ENCODE peak calls at places on chromosomes 1 and 21, in four cellular contexts. N, W, A and V are unnamed samples.

GRCh38 chr1:159920202-159920601 is 5.1 kb downstream of the TAGLN2 start:
- DNase-seq in N (peak; percentile 54), W (no peak), A (no peak), V (no peak)

GRCh38 chr1:242784074-242784473 is 259.6 kb upstream of the PLD5 start:
- DNase-seq in N (no peak), W (no peak), A (no peak), V (peak; percentile 78)

GRCh38 chr1:235057385-235058306 is 71.0 kb downstream of the TOMM20 start:
- DNase-seq in N (no peak), W (no peak), A (no peak), V (no peak)

GRCh38 chr1:161013104-161013590 is 7.8 kb downstream of the F11R start:
- DNase-seq in N (peak; percentile 37), W (no peak), A (no peak), V (no peak)

GRCh38 chr1:110209715-110210603 is at the start of gene KCNC4:
- DNase-seq in N (peak; percentile 95), W (peak; percentile 90), A (peak; percentile 81), V (peak; percentile 77)

GRCh38 chr1:42922687-42923366 is 35.8 kb downstream of the SLC2A1 start:
- DNase-seq in N (no peak), W (peak; percentile 69), A (peak; percentile 83), V (peak; percentile 64)

GRCh38 chr1:233391338-233391737 is 63.8 kb downstream of the MAP3K21 start:
- DNase-seq in N (no peak), W (no peak), A (no peak), V (no peak)

GRCh38 chr1:86778510-86779218 is 74.3 kb downstream of the SH3GLB1 start:
- DNase-seq in N (no peak), W (no peak), A (no peak), V (no peak)

GRCh38 chr1:51622455-51622913 is 5.6 kb downstream of the OSBPL9 start:
- DNase-seq in N (no peak), W (peak; percentile 36), A (peak; percentile 87), V (no peak)

GRCh38 chr1:179951383-179952144 is 3.0 kb upstream of the CEP350 start:
- DNase-seq in N (no peak), W (no peak), A (no peak), V (no peak)

GRCh38 chr1:228900099-228900965 is 165.1 kb downstream of the RHOU start:
- DNase-seq in N (no peak), W (peak; percentile 41), A (no peak), V (no peak)

GRCh38 chr1:214417545-214418210 is 133.7 kb downstream of the PTPN14 start:
- DNase-seq in N (no peak), W (no peak), A (no peak), V (no peak)

GRCh38 chr21:16078382-16078781 is 348.6 kb downstream of the USP25 start:
- DNase-seq in N (no peak), W (no peak), A (no peak), V (no peak)

GRCh38 chr1:77888071-77888428 is 374 bp upstream of the NEXN start:
- DNase-seq in N (no peak), W (no peak), A (no peak), V (no peak)

GRCh38 chr21:39685236-39685635 is 59.7 kb upstream of the IGSF5 start:
- DNase-seq in N (no peak), W (no peak), A (no peak), V (no peak)

GRCh38 chr1:9887070-9887469 is 23.0 kb downstream of the CTNNBIP1 start:
- DNase-seq in N (no peak), W (no peak), A (no peak), V (no peak)

GRCh38 chr1:9891207-9891606 is 18.9 kb downstream of the CTNNBIP1 start:
- DNase-seq in N (no peak), W (no peak), A (no peak), V (no peak)

GRCh38 chr1:9890224-9890731 is 19.8 kb downstream of the CTNNBIP1 start:
- DNase-seq in N (no peak), W (no peak), A (peak; percentile 38), V (no peak)

GRCh38 chr1:9889411-9889810 is 20.7 kb downstream of the CTNNBIP1 start:
- DNase-seq in N (no peak), W (no peak), A (no peak), V (no peak)

DNA sequence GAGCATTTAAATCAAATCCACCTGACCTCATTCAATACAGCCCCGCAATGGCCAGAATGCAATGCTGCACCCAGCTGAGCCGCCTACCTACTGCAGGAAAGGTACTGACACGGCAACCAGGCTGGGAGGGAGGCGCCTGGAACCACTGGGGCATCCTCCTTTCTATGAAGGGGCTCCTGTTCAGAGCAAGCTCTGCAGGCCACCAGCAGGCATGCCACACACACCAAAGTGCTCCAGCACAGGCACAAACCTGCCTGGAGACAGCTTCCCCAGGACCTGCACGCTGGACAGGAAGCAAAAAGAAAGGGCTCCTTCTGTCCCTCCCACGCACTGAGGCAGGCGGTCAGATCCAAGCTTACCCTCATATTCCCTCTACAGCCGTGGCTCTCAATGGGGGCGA is 21.2 kb downstream of the CTNNBIP1 start:
- DNase-seq in N (no peak), W (no peak), A (no peak), V (no peak)
- H3K4me1 ChIP-seq in N (peaks cover 35% of the 10 kb centered on the region), W (no peaks in the 10 kb centered on the region), A (peaks cover 19% of the 10 kb centered on the region), V (no peaks in the 10 kb centered on the region)

DNA sequence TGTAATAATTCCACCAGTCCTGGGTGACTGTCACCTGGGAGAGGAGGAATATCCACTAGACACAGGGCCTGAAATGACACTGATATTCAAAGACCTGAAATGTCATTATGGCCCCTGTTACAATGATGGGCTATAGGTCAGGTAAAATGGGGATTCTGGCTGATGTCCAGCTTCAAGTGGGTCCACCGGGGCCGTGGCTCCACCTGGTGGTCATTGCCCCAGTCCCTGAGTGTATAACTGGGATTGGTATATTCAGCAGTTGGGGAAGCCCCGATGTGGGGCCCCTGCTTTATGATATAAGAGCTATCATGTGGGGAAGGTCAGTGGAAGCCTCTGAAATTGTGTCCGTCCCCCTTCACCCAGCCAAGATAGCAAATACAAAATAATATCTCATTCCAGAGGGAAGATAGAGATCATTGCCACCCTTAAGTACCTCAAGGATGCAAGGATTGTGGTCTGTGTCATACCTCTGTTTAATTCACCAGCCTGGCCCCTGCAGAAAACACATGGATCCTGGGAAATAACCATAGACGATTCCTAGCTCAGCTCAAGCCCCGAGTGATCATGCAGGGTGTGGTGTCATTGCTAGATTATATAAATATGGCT is 19.3 kb downstream of the PLEKHO1 start:
- DNase-seq in N (peak; percentile 76), W (peak; percentile 62), A (peak; percentile 65), V (peak; percentile 80)
- TF ChIP-seq CTCF in N (peak; percentile 73), W (peak; percentile 58), A (peak; percentile 88), V (peak; percentile 98)

GRCh38 chr1:5490640-5491039 is 501.6 kb downstream of the NPHP4 start:
- DNase-seq in N (no peak), W (no peak), A (no peak), V (no peak)

GRCh38 chr1:5491207-5491904 is 500.9 kb downstream of the NPHP4 start:
- DNase-seq in N (no peak), W (no peak), A (no peak), V (no peak)

GRCh38 chr1:5485968-5486665 is 506.1 kb downstream of the NPHP4 start:
- DNase-seq in N (no peak), W (no peak), A (no peak), V (no peak)

GRCh38 chr1:5485436-5485835 is 506.8 kb downstream of the NPHP4 start:
- DNase-seq in N (no peak), W (no peak), A (no peak), V (no peak)

GRCh38 chr1:5488448-5488847 is 503.8 kb downstream of the NPHP4 start:
- DNase-seq in N (no peak), W (no peak), A (no peak), V (no peak)
- H3K4me3 ChIP-seq in N (no peak overlapping the region), W (no peak overlapping the region), A (no peak overlapping the region), V (no peak overlapping the region)

GRCh38 chr1:172834609-172835008 is 175.7 kb downstream of the FASLG start:
- DNase-seq in N (no peak), W (no peak), A (no peak), V (no peak)

GRCh38 chr1:172837816-172838680 is 179.1 kb downstream of the FASLG start:
- DNase-seq in N (no peak), W (no peak), A (no peak), V (no peak)

GRCh38 chr1:172843444-172843843 is 184.5 kb downstream of the FASLG start:
- DNase-seq in N (no peak), W (no peak), A (no peak), V (no peak)

GRCh38 chr1:172835834-172836233 is 176.9 kb downstream of the FASLG start:
- DNase-seq in N (no peak), W (no peak), A (no peak), V (no peak)

GRCh38 chr1:172838681-172839313 is 179.9 kb downstream of the FASLG start:
- DNase-seq in N (no peak), W (no peak), A (no peak), V (no peak)
- H3K4me1 ChIP-seq in N (no peaks in the 10 kb centered on the region), W (no peaks in the 10 kb centered on the region), A (peaks cover 6% of the 10 kb centered on the region), V (no peaks in the 10 kb centered on the region)

GRCh38 chr1:68379085-68379478 is 70.7 kb downstream of the RPE65 start:
- DNase-seq in N (no peak), W (no peak), A (no peak), V (no peak)

GRCh38 chr1:68384872-68385390 is 64.8 kb downstream of the RPE65 start:
- DNase-seq in N (no peak), W (no peak), A (no peak), V (no peak)

GRCh38 chr1:68383092-68383491 is 66.7 kb downstream of the RPE65 start:
- DNase-seq in N (no peak), W (no peak), A (no peak), V (no peak)

GRCh38 chr1:68378296-68379084 is 71.3 kb downstream of the RPE65 start:
- DNase-seq in N (no peak), W (no peak), A (no peak), V (no peak)

DNA sequence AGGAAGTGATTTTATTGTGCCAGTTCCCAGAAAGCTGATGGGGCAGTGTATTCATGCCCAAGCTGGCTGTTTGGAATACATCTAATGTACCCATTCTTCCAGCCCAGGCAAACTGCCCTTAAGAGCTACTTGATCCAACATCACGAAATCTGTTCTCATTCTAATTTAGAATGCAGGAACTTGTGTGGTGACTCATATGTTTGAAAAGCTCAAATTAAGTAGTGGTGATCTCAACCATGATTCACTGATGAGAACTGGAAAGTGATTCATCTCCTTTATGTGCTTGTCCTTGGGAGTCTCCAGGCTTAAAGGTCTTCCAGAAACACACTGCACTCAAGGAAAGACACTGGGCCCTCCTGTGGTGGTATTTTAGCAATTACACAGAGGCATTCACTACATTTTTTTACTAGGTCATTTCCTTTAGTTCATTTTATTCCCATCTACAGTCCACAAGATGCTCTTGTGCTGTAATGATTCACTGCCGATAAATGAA is 65.4 kb downstream of the RPE65 start:
- DNase-seq in N (no peak), W (no peak), A (peak; percentile 89), V (no peak)
- TF ChIP-seq CTCF in N (no peak), W (no peak), A (peak; percentile 41), V (no peak)

DNA sequence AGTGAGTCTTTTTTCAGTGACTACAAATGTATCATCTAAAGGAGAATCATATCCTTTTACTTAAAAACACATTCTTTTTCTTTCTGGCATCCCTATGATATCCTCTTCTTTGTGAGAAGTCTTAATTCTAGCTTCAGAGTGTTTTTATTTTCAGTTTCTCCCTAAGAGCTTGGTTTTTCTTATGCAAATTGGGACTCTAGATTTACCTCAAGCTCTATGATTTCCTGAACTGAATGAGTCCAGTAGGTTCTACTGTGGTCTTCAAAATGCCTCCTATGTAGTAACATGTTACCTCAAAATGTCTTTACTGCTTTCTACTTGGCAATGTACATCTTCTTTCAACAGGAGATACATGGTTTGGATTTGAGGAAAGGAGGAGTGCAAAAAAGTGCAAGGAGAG is 148.2 kb upstream of the C21orf91 start:
- DNase-seq in N (no peak), W (no peak), A (no peak), V (no peak)
- H3K4me3 ChIP-seq in N (no peak overlapping the region), W (no peak overlapping the region), A (no peak overlapping the region), V (no peak overlapping the region)